ENCODE peak calls at places on chromosomes 6 and 20, in seven cellular contexts. A, F, Q, H, X, S and L are unnamed samples.

GRCh38 chr6:151014404-151015150 is 149.1 kb downstream of the MTHFD1L start:
- DNase-seq in A (peak; percentile 57), F (peak; percentile 91), Q (peak; percentile 53), H (peak; percentile 61), X (no peak), S (peak; percentile 76), L (no peak)

GRCh38 chr20:20037960-20038359 is 14.3 kb downstream of the CRNKL1 start:
- DNase-seq in A (no peak), F (no peak), Q (peak; percentile 50), H (no peak), X (no peak), S (no peak), L (no peak)

GRCh38 chr20:48294196-48294595 is 508.9 kb upstream of the SULF2 start:
- DNase-seq in A (no peak), F (no peak), Q (peak; percentile 63), H (peak; percentile 56), X (no peak), S (no peak), L (no peak)

GRCh38 chr20:20480689-20481088 is 112.8 kb downstream of the INSM1 start:
- DNase-seq in A (no peak), F (no peak), Q (peak; percentile 90), H (no peak), X (no peak), S (no peak), L (peak; percentile 27)

GRCh38 chr20:59988141-59988540 is 29.9 kb downstream of the CDH26 start:
- DNase-seq in A (no peak), F (peak; percentile 77), Q (peak; percentile 36), H (no peak), X (peak; percentile 57), S (peak; percentile 66), L (no peak)

GRCh38 chr6:117776441-117776840 is 101.2 kb downstream of the NUS1 start:
- DNase-seq in A (no peak), F (no peak), Q (peak; percentile 31), H (no peak), X (no peak), S (no peak), L (no peak)

GRCh38 chr6:138486249-138487121 is 12.8 kb downstream of the NHSL1 start:
- DNase-seq in A (no peak), F (peak; percentile 65), Q (no peak), H (no peak), X (no peak), S (no peak), L (no peak)

GRCh38 chr6:162681447-162681846 is 46.1 kb downstream of the PRKN start:
- DNase-seq in A (no peak), F (no peak), Q (no peak), H (no peak), X (no peak), S (no peak), L (no peak)

GRCh38 chr6:28922841-28923317 is 906 bp downstream of the TRIM27 start:
- DNase-seq in A (peak; percentile 55), F (no peak), Q (peak; percentile 70), H (peak; percentile 48), X (no peak), S (no peak), L (no peak)

GRCh38 chr20:59175861-59176260 is 12.2 kb downstream of the ZNF831 start:
- DNase-seq in A (no peak), F (no peak), Q (no peak), H (no peak), X (peak; percentile 62), S (no peak), L (no peak)

GRCh38 chr20:57130160-57130772 is 136.2 kb downstream of the BMP7 start:
- DNase-seq in A (no peak), F (no peak), Q (peak; percentile 16), H (no peak), X (no peak), S (no peak), L (no peak)

DNA sequence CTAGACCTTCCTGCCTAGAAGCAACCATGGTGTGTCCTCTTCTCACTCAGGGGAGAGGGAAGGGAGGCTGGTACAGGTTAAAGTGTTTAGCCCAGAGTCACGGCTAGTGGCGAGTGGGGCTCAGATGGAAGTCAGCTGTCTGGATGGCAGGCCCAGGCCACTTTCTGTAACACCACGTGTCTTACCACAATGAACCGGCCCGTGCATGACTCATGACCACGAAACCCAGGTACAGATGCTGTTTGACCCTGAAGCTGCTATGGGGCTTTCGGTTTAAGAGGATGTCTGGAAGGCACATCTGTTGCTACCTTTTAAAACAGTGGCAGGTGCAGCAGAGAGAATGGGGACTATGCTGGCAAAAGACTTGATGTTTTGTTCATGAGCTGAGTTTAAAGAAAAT is 36.5 kb upstream of the MPC1 start:
- DNase-seq in A (peak; percentile 82), F (no peak), Q (no peak), H (no peak), X (no peak), S (no peak), L (peak; percentile 49)
- H3K27ac ChIP-seq in A (peak overlapping the region; percentile 96), F (no peak overlapping the region), Q (no peak overlapping the region), H (no peak overlapping the region), X (no peak overlapping the region), S (no peak overlapping the region), L (no peak overlapping the region)

DNA sequence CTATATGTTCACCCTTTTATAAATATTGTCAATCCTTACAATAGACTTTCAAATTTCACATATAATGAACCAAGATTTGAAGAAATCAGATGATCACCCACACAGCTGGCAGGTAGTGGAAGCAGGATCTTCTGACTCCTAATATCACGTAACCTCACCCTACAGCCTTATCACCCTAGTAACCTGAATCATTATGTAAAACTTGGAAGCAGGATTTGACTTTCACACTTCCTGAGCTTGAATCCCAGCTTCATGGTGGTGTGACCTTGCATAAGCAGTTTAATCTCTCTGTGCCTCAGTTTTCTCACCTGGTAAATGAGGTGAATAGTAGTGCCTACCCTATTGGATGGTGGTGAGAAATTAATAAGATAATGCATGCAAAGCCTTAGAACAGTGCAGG is 16.4 kb downstream of the SPTLC3 start:
- DNase-seq in A (no peak), F (no peak), Q (no peak), H (no peak), X (no peak), S (no peak), L (no peak)
- H3K27ac ChIP-seq in A (no peak overlapping the region), F (no peak overlapping the region), Q (no peak overlapping the region), H (no peak overlapping the region), X (no peak overlapping the region), S (no peak overlapping the region), L (no peak overlapping the region)

GRCh38 chr20:49809803-49810359 is 2.7 kb upstream of the SLC9A8 start:
- DNase-seq in A (no peak), F (no peak), Q (no peak), H (no peak), X (no peak), S (no peak), L (no peak)
- H3K27ac ChIP-seq in A (no peak overlapping the region), F (no peak overlapping the region), Q (no peak overlapping the region), H (no peak overlapping the region), X (no peak overlapping the region), S (no peak overlapping the region), L (peak overlapping the region; percentile 90)

DNA sequence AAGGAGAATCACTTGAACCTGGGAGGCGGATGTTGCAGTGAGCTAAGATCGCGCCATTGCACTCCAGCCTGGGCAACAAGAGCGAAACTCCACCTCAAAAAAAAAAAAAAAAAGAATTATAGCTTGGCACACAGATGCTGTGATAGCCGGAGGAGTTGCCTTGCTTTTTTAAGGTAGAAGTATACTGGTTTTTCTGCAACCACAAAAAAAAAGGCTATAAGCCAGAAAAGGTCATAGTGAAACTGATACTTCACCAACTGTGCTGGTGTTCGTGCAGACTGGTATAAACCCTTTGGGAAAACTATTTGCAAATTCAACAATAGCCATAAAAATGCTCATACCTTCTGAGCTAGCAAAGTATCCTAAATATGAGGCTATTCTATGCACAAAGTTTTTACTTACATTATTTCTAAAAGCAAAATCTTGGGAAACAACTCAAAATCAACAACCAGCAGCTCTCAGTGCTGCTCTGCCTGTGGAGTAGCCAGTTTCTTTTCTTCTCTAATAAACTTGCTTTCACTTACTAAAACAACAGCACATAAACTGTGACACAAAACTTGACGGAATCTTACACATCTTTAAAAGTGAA is 44.0 kb downstream of the B4GALT5 start:
- DNase-seq in A (no peak), F (no peak), Q (no peak), H (no peak), X (no peak), S (no peak), L (no peak)
- H3K27ac ChIP-seq in A (no peak overlapping the region), F (no peak overlapping the region), Q (no peak overlapping the region), H (no peak overlapping the region), X (no peak overlapping the region), S (no peak overlapping the region), L (no peak overlapping the region)

GRCh38 chr20:300345-300744 is 3.0 kb downstream of the ZCCHC3 start:
- DNase-seq in A (no peak), F (peak; percentile 86), Q (peak; percentile 7), H (no peak), X (no peak), S (no peak), L (no peak)
- H3K27ac ChIP-seq in A (no peak overlapping the region), F (peak overlapping the region; percentile 58), Q (no peak overlapping the region), H (no peak overlapping the region), X (peak overlapping the region; percentile 98), S (no peak overlapping the region), L (no peak overlapping the region)

GRCh38 chr20:3738109-3739053 is 5.9 kb downstream of the HSPA12B start:
- DNase-seq in A (no peak), F (no peak), Q (no peak), H (no peak), X (no peak), S (no peak), L (no peak)
- H3K27ac ChIP-seq in A (no peak overlapping the region), F (no peak overlapping the region), Q (no peak overlapping the region), H (no peak overlapping the region), X (no peak overlapping the region), S (no peak overlapping the region), L (no peak overlapping the region)